ENCODE peak calls at places on chromosome 1, in eight cellular contexts. T, G, A, C, E, N, M and H are unnamed samples.

GRCh38 chr1:1040004-1040991 is 20.4 kb downstream of the AGRN start:
- DNase-seq in T (peak), G (peak), A (peak), C (peak), E (peak), N (peak), M (peak), H (peak)

GRCh38 chr1:227753999-227754764 is 18.9 kb downstream of the SNAP47 start:
- DNase-seq in T (no peak), G (no peak), A (no peak), C (peak), E (peak), N (no peak), M (peak), H (no peak)

GRCh38 chr1:23473037-23473800 is 10.8 kb downstream of the ASAP3 start:
- DNase-seq in T (no peak), G (no peak), A (no peak), C (peak), E (no peak), N (no peak), M (peak), H (no peak)

GRCh38 chr1:232037774-232038388 is 411.3 kb downstream of the DISC1 start:
- DNase-seq in T (no peak), G (no peak), A (no peak), C (no peak), E (no peak), N (no peak), M (no peak), H (no peak)

GRCh38 chr1:232057896-232058274 is 431.3 kb downstream of the DISC1 start:
- DNase-seq in T (no peak), G (no peak), A (no peak), C (no peak), E (no peak), N (no peak), M (no peak), H (no peak)

GRCh38 chr1:111196213-111196612 is 4.2 kb downstream of the DENND2D start:
- DNase-seq in T (no peak), G (no peak), A (no peak), C (no peak), E (no peak), N (no peak), M (no peak), H (no peak)

GRCh38 chr1:38085666-38086305 is 39.2 kb upstream of the POU3F1 start:
- DNase-seq in T (no peak), G (no peak), A (no peak), C (no peak), E (no peak), N (no peak), M (no peak), H (no peak)

GRCh38 chr1:231926933-231927332 is 300.3 kb downstream of the DISC1 start:
- DNase-seq in T (no peak), G (no peak), A (no peak), C (no peak), E (no peak), N (no peak), M (no peak), H (no peak)

GRCh38 chr1:159152031-159152430 is 19.4 kb upstream of the CADM3 start:
- DNase-seq in T (no peak), G (no peak), A (no peak), C (no peak), E (no peak), N (no peak), M (no peak), H (no peak)

GRCh38 chr1:39882152-39882551 is 1.2 kb downstream of the TRIT1 start:
- DNase-seq in T (no peak), G (no peak), A (no peak), C (no peak), E (no peak), N (no peak), M (no peak), H (no peak)

GRCh38 chr1:198687429-198687828 is 48.6 kb downstream of the PTPRC start:
- DNase-seq in T (no peak), G (peak), A (peak), C (no peak), E (no peak), N (no peak), M (no peak), H (no peak)

GRCh38 chr1:203593723-203594122 is 32.9 kb upstream of the ATP2B4 start:
- DNase-seq in T (no peak), G (peak), A (peak), C (peak), E (no peak), N (peak), M (no peak), H (no peak)

GRCh38 chr1:15277933-15278332 is 30.9 kb downstream of the FHAD1 start:
- DNase-seq in T (no peak), G (no peak), A (no peak), C (no peak), E (no peak), N (no peak), M (no peak), H (no peak)

GRCh38 chr1:81126989-81127571 is 673.7 kb upstream of the ADGRL2 start:
- DNase-seq in T (no peak), G (no peak), A (no peak), C (no peak), E (no peak), N (no peak), M (no peak), H (no peak)

GRCh38 chr1:168225476-168226190 is at the start of gene SFT2D2:
- DNase-seq in T (peak), G (peak), A (peak), C (peak), E (peak), N (peak), M (peak), H (peak)

GRCh38 chr1:7478797-7479499 is 292.1 kb upstream of the VAMP3 start:
- DNase-seq in T (no peak), G (no peak), A (no peak), C (peak), E (peak), N (no peak), M (peak), H (no peak)

GRCh38 chr1:30650038-30650958 is 73.1 kb downstream of the MATN1 start:
- DNase-seq in T (no peak), G (no peak), A (no peak), C (no peak), E (no peak), N (no peak), M (no peak), H (no peak)

GRCh38 chr1:115144176-115144575 is 54.9 kb upstream of the TSPAN2 start:
- DNase-seq in T (no peak), G (no peak), A (no peak), C (no peak), E (no peak), N (no peak), M (no peak), H (no peak)

GRCh38 chr1:6554907-6555778 is at the start of gene TAS1R1:
- DNase-seq in T (no peak), G (no peak), A (no peak), C (no peak), E (no peak), N (no peak), M (no peak), H (no peak)

GRCh38 chr1:44717653-44718052 is 13.3 kb downstream of the RNU5D-1 start:
- DNase-seq in T (no peak), G (no peak), A (no peak), C (no peak), E (no peak), N (no peak), M (no peak), H (no peak)

GRCh38 chr1:153072806-153073726 is 1.7 kb upstream of the SPRR2B start:
- DNase-seq in T (no peak), G (no peak), A (no peak), C (no peak), E (no peak), N (no peak), M (no peak), H (no peak)

GRCh38 chr1:223140551-223140950 is 2.5 kb downstream of the TLR5 start:
- DNase-seq in T (no peak), G (no peak), A (no peak), C (no peak), E (no peak), N (no peak), M (no peak), H (no peak)

GRCh38 chr1:7333094-7333493 is 438.0 kb upstream of the VAMP3 start:
- DNase-seq in T (no peak), G (no peak), A (no peak), C (no peak), E (no peak), N (no peak), M (no peak), H (no peak)

GRCh38 chr1:169102567-169102966 is 3.9 kb upstream of the ATP1B1 start:
- DNase-seq in T (peak), G (no peak), A (no peak), C (peak), E (no peak), N (no peak), M (peak), H (no peak)

GRCh38 chr1:92877792-92878191 is 46.0 kb downstream of the RPL5 start:
- DNase-seq in T (no peak), G (no peak), A (peak), C (peak), E (no peak), N (no peak), M (peak), H (no peak)

GRCh38 chr1:116179398-116179797 is 68.2 kb downstream of the MAB21L3 start:
- DNase-seq in T (no peak), G (no peak), A (no peak), C (no peak), E (no peak), N (no peak), M (no peak), H (no peak)

GRCh38 chr1:55214214-55214902 is 806 bp downstream of the USP24 start:
- DNase-seq in T (peak), G (peak), A (peak), C (peak), E (peak), N (peak), M (no peak), H (no peak)

GRCh38 chr1:25774921-25775774 is 24.8 kb upstream of the SELENON start:
- DNase-seq in T (no peak), G (peak), A (peak), C (no peak), E (no peak), N (peak), M (no peak), H (no peak)

GRCh38 chr1:42003433-42003832 is 84.7 kb upstream of the HIVEP3 start:
- DNase-seq in T (no peak), G (no peak), A (no peak), C (peak), E (no peak), N (no peak), M (no peak), H (no peak)

GRCh38 chr1:1061682-1062363 is 12.3 kb downstream of the RNF223 start:
- DNase-seq in T (no peak), G (no peak), A (peak), C (peak), E (no peak), N (no peak), M (peak), H (no peak)

GRCh38 chr1:204171751-204172178 is 5.6 kb upstream of the REN start:
- DNase-seq in T (peak), G (no peak), A (no peak), C (peak), E (no peak), N (no peak), M (peak), H (peak)

GRCh38 chr1:181040284-181040865 is 6.6 kb downstream of the MR1 start:
- DNase-seq in T (no peak), G (no peak), A (no peak), C (no peak), E (no peak), N (no peak), M (no peak), H (no peak)

GRCh38 chr1:201649776-201650607 is 111.1 kb downstream of the NAV1 start:
- DNase-seq in T (peak), G (no peak), A (no peak), C (peak), E (peak), N (no peak), M (peak), H (no peak)

GRCh38 chr1:65066379-65066765 is 81.6 kb upstream of the AK4 start:
- DNase-seq in T (no peak), G (no peak), A (no peak), C (no peak), E (no peak), N (no peak), M (peak), H (no peak)

GRCh38 chr1:243230914-243231313 is 24.2 kb downstream of the CEP170 start:
- DNase-seq in T (peak), G (no peak), A (no peak), C (peak), E (no peak), N (no peak), M (peak), H (no peak)

GRCh38 chr1:65232402-65233122 is 76.8 kb upstream of the DNAJC6 start:
- DNase-seq in T (no peak), G (no peak), A (no peak), C (no peak), E (no peak), N (no peak), M (no peak), H (no peak)

GRCh38 chr1:62746086-62746808 is 37.7 kb upstream of the ATG4C start:
- DNase-seq in T (peak), G (no peak), A (no peak), C (peak), E (no peak), N (no peak), M (peak), H (no peak)

GRCh38 chr1:227897704-227898438 is 49.9 kb downstream of the WNT9A start:
- DNase-seq in T (no peak), G (no peak), A (no peak), C (no peak), E (no peak), N (no peak), M (no peak), H (no peak)

GRCh38 chr1:235067396-235068154 is 61.1 kb downstream of the TOMM20 start:
- DNase-seq in T (no peak), G (no peak), A (peak), C (peak), E (peak), N (no peak), M (peak), H (no peak)